ENCODE peak calls at places on chromosomes 3 and 15, in eight cellular contexts. O is neural progenitor cell, E is pancreas, N is tibial artery, X is ovary, I is IMR-90, T is aorta, C is heart right ventricle. K is an unnamed sample.

GRCh38 chr3:177703788-177704187 is 506.5 kb upstream of the TBL1XR1 start:
- DNase-seq in O (no peak), E (no peak), N (no peak), X (no peak), I (peak; percentile 53), T (no peak), C (no peak), K (no peak)

GRCh38 chr3:157526036-157526435 is 22.8 kb upstream of the VEPH1 start:
- DNase-seq in O (no peak), E (no peak), N (no peak), X (no peak), I (peak; percentile 53), T (no peak), C (no peak), K (no peak)

GRCh38 chr3:170046269-170047132 is 8.7 kb downstream of the GPR160 start:
- DNase-seq in O (no peak), E (no peak), N (no peak), X (no peak), I (no peak), T (no peak), C (no peak), K (no peak)

GRCh38 chr3:134597390-134597975 is 53.3 kb downstream of the KY start:
- DNase-seq in O (no peak), E (peak; percentile 36), N (no peak), X (no peak), I (no peak), T (no peak), C (no peak), K (no peak)

GRCh38 chr3:68057637-68058320 is 403.4 kb upstream of the SUCLG2 start:
- DNase-seq in O (no peak), E (no peak), N (no peak), X (no peak), I (no peak), T (no peak), C (no peak), K (no peak)

GRCh38 chr3:107790612-107791011 is 267.9 kb downstream of the BBX start:
- DNase-seq in O (no peak), E (no peak), N (no peak), X (no peak), I (no peak), T (no peak), C (no peak), K (no peak)

GRCh38 chr3:180871901-180872300 is 40.6 kb upstream of the FXR1 start:
- DNase-seq in O (no peak), E (no peak), N (no peak), X (no peak), I (peak; percentile 17), T (no peak), C (no peak), K (no peak)

GRCh38 chr3:196096382-196096953 is 14.6 kb upstream of the TFRC start:
- DNase-seq in O (no peak), E (no peak), N (peak; percentile 61), X (no peak), I (no peak), T (peak; percentile 77), C (peak; percentile 53), K (peak; percentile 33)

GRCh38 chr3:66182228-66182627 is 38.6 kb upstream of the SLC25A26 start:
- DNase-seq in O (no peak), E (no peak), N (no peak), X (no peak), I (no peak), T (no peak), C (no peak), K (no peak)

GRCh38 chr3:73681610-73682009 is 56.9 kb upstream of the PDZRN3 start:
- DNase-seq in O (no peak), E (no peak), N (no peak), X (no peak), I (peak; percentile 85), T (no peak), C (no peak), K (no peak)

GRCh38 chr15:71471347-71471746 is 339.0 kb upstream of the NR2E3 start:
- DNase-seq in O (no peak), E (no peak), N (no peak), X (no peak), I (peak; percentile 6), T (no peak), C (no peak), K (no peak)

GRCh38 chr3:188656196-188656982 is 502.4 kb downstream of the LPP start:
- DNase-seq in O (no peak), E (no peak), N (no peak), X (no peak), I (peak; percentile 61), T (no peak), C (no peak), K (no peak)

GRCh38 chr15:91948001-91948608 is 94.6 kb downstream of the SLCO3A1 start:
- DNase-seq in O (peak; percentile 39), E (peak; percentile 46), N (no peak), X (no peak), I (peak; percentile 73), T (no peak), C (peak; percentile 49), K (no peak)

GRCh38 chr15:66698318-66698961 is 3.6 kb upstream of the SMAD6 start:
- DNase-seq in O (peak; percentile 91), E (peak; percentile 51), N (peak; percentile 71), X (peak; percentile 73), I (peak; percentile 56), T (peak; percentile 91), C (peak; percentile 73), K (peak; percentile 84)

DNA sequence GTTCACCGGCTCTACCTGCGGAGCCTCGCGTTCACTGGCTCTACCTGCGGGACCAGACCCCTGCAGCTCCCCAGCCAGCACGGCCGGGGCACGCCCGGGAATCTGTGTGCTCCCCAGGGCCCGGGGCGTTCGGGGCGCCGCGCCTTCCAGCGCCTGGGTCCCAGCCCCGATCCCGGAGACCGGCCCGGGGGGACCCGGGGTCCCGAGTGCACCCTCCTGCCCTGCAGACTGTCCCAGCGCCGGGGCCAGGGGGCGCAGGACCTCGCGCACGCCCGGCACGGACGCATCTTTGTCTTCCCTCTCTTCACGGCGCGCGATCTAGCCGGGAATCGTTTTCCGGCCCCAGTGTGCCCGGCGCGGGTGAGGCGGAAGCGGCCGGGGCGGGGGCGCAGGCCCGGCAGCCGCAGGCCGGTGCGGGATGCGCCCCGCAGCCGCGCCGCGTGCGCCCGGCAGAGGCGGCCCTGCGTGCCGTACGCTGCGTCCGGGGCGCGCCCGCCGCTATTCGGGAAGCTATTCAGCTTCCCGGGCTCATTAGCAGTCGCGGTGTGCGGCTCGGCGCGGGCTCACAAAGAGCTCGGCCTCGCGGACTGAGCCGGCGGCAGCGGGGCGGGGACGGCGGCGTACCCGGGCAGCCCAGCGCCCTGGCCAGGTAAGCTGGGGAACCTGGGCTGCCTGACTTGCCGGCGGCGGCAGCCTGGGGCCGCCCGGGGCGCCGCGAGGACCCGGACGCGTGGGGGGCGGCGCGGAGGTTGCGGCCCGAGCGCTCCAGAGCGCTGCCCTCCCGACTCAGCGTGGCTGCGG is at the start of gene APBA2:
- DNase-seq in O (peak; percentile 90), E (no peak), N (no peak), X (no peak), I (peak; percentile 41), T (peak; percentile 76), C (no peak), K (no peak)
- H3K4me1 ChIP-seq in O (peaks cover 30% of the 10 kb centered on the region), E (peaks cover 5% of the 10 kb centered on the region), N (no peaks in the 10 kb centered on the region), X (peaks cover 5% of the 10 kb centered on the region), I (peaks cover 8% of the 10 kb centered on the region), T (no peaks in the 10 kb centered on the region), C (peaks cover 13% of the 10 kb centered on the region), K (no peaks in the 10 kb centered on the region)

DNA sequence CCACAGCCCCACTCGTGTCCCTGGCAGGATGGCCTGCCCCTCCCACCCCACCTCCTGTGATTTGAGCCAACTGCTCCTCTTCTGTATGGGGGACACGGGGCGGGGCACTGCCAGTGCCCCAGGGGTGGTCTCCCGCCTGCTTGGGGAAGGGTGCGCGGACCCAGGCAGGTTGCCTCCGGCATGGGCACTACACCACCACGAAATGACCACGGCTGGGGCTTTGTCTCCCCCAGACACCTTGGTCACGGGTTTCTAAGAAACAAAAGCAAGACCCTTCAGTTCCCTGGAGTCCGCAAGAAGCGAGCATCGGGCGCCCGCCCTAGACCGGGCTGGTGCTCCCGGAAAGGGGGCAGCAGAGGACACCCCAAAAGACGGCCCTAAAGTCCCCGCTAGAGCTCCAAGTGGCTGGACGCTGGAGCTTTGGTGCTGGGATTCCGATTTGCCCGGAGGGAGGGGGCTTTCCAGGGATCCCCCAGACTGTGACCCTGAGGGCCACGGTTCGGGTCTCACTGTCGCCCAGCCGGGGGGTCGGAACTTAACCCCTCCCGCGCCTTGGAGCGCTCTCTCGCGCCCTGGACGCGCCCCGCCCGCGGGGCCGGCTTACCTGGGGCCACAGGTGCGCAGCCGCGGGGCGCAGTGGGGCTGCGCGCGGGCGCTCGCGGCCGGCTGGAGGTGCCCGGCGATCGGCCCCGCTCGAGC is 219.5 kb upstream of the PRICKLE2 start:
- DNase-seq in O (peak; percentile 59), E (peak; percentile 19), N (no peak), X (peak; percentile 45), I (no peak), T (no peak), C (no peak), K (no peak)
- H3K4me3 ChIP-seq in O (peak overlapping the region; percentile 91), E (peak overlapping the region; percentile 70), N (peak overlapping the region; percentile 40), X (peak overlapping the region; percentile 38), I (peak overlapping the region; percentile 77), T (peak overlapping the region; percentile 27), C (peak overlapping the region; percentile 52), K (no peak overlapping the region)

GRCh38 chr3:51680196-51680595 is 9.1 kb downstream of the TEX264 start:
- DNase-seq in O (no peak), E (no peak), N (no peak), X (no peak), I (no peak), T (no peak), C (no peak), K (no peak)
- H3K4me1 ChIP-seq in O (no peaks in the 10 kb centered on the region), E (no peaks in the 10 kb centered on the region), N (no peaks in the 10 kb centered on the region), X (no peaks in the 10 kb centered on the region), I (peaks cover 5% of the 10 kb centered on the region), T (no peaks in the 10 kb centered on the region), C (peaks cover 86% of the 10 kb centered on the region), K (peaks cover 3% of the 10 kb centered on the region)

DNA sequence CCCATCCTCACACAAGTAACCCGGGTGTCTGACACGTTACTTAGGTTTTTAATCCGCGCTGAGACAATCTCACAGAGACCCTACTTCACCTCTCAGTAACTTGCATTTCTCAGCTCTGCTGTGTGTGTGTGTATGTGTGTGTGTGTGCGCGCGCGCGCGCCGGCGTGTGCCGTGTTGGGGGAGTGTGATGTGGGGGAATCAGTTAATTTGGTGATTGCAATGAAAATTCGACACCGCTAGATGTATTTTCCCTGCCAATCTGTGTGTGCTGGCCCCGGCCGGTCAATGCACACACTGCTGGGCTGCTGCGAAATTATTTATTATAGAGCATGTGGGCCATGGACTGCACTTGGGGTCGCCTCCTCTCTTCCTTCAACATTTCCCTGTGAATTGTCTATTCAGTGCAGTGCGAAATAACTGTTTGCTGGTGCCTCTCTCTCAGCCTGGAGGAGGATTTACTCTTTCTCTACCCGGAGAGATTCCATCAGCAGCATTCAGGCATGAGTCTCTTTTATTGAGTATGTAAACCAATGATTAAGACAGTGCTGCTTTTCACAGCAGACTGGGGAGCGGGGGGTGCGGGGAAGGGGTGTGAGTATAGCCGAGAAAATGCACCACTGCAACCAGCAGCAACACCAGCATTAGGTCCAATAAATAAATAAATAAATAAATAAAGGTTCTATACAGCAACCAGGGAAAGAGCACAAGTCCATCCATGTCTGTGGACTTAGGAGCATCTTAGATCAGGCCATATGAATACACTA is 2.9 kb downstream of the CADM2 start:
- DNase-seq in O (peak; percentile 60), E (no peak), N (no peak), X (no peak), I (no peak), T (peak; percentile 66), C (no peak), K (no peak)
- H3K4me3 ChIP-seq in O (peak overlapping the region; percentile 82), E (no peak overlapping the region), N (no peak overlapping the region), X (no peak overlapping the region), I (no peak overlapping the region), T (no peak overlapping the region), C (no peak overlapping the region), K (no peak overlapping the region)